ENCODE peak calls at places on chromosomes 11 and 22, in four cellular contexts. One of them, this sample, is unnamed.

GRCh38 chr11:18065572-18065971 is 19.5 kb upstream of the TPH1 start:
- DNase-seq in H1: no peak
- DNase-seq in H9: no peak
- DNase-seq in mesendoderm: no peak
- DNase-seq in this sample: no peak

GRCh38 chr11:128339721-128340271 is 247.6 kb downstream of the ETS1 start:
- DNase-seq in H9: no peak
- DNase-seq in mesendoderm: no peak
- DNase-seq in H1: no peak
- DNase-seq in this sample: no peak

GRCh38 chr22:48882636-48883200 is 945.0 kb downstream of the BRD1 start:
- DNase-seq in H1: no peak
- DNase-seq in H9: no peak
- DNase-seq in mesendoderm: no peak
- DNase-seq in this sample: no peak

GRCh38 chr11:58958500-58958899 is 19.2 kb downstream of the GLYATL1 start:
- DNase-seq in mesendoderm: peak
- DNase-seq in H9: peak
- DNase-seq in H1: peak
- DNase-seq in this sample: no peak

GRCh38 chr11:41437006-41437405 is 22.4 kb downstream of the LRRC4C start:
- DNase-seq in H1: no peak
- DNase-seq in mesendoderm: no peak
- DNase-seq in H9: no peak
- DNase-seq in this sample: no peak

GRCh38 chr11:125637840-125638239 is 12.9 kb downstream of the CHEK1 start:
- DNase-seq in H1: no peak
- DNase-seq in mesendoderm: no peak
- DNase-seq in H9: no peak
- DNase-seq in this sample: no peak

GRCh38 chr22:39959640-39960447 is at the start of gene TMA7B:
- DNase-seq in H1: no peak
- DNase-seq in H9: peak
- DNase-seq in mesendoderm: peak
- DNase-seq in this sample: no peak

GRCh38 chr11:60348116-60348515 is 21.1 kb downstream of the MS4A6E start:
- DNase-seq in mesendoderm: peak
- DNase-seq in H9: no peak
- DNase-seq in H1: no peak
- DNase-seq in this sample: no peak

GRCh38 chr11:129732926-129733325 is 82.7 kb upstream of the TMEM45B start:
- DNase-seq in mesendoderm: no peak
- DNase-seq in H9: no peak
- DNase-seq in H1: no peak
- DNase-seq in this sample: no peak

GRCh38 chr11:40508307-40508706 is 951.1 kb downstream of the LRRC4C start:
- DNase-seq in H1: no peak
- DNase-seq in H9: no peak
- DNase-seq in mesendoderm: no peak
- DNase-seq in this sample: no peak

GRCh38 chr11:97460091-97460490 is 1070.3 kb downstream of the JRKL start:
- DNase-seq in H1: no peak
- DNase-seq in H9: no peak
- DNase-seq in mesendoderm: no peak
- DNase-seq in this sample: no peak

GRCh38 chr11:111601636-111601978 is 642 bp upstream of the SIK2 start:
- DNase-seq in H1: no peak
- DNase-seq in mesendoderm: no peak
- DNase-seq in H9: no peak
- DNase-seq in this sample: peak
- H3K23ac ChIP-seq in H1: no peak
- H3K23ac ChIP-seq in mesendoderm: no peak
- H3K23ac ChIP-seq in H9: no peak
- H3K23ac ChIP-seq in this sample: no peak

GRCh38 chr11:71136095-71136845 is 116.1 kb downstream of the SHANK2 start:
- DNase-seq in H9: no peak
- DNase-seq in mesendoderm: no peak
- DNase-seq in H1: no peak
- DNase-seq in this sample: no peak

GRCh38 chr11:71137376-71137775 is 115.0 kb downstream of the SHANK2 start:
- DNase-seq in H9: no peak
- DNase-seq in H1: no peak
- DNase-seq in mesendoderm: no peak
- DNase-seq in this sample: no peak

GRCh38 chr11:71133946-71134345 is 118.4 kb downstream of the SHANK2 start:
- DNase-seq in H1: no peak
- DNase-seq in mesendoderm: no peak
- DNase-seq in H9: no peak
- DNase-seq in this sample: no peak

GRCh38 chr11:71131861-71132260 is 120.5 kb downstream of the SHANK2 start:
- DNase-seq in H9: peak
- DNase-seq in mesendoderm: peak
- DNase-seq in H1: no peak
- DNase-seq in this sample: peak

GRCh38 chr11:71135112-71135511 is 117.3 kb downstream of the SHANK2 start:
- DNase-seq in H1: no peak
- DNase-seq in H9: no peak
- DNase-seq in mesendoderm: no peak
- DNase-seq in this sample: no peak
- H3K23ac ChIP-seq in H1: no peak
- H3K23ac ChIP-seq in H9: no peak
- H3K23ac ChIP-seq in mesendoderm: no peak
- H3K23ac ChIP-seq in this sample: no peak

GRCh38 chr22:27327981-27328721 is 473.4 kb downstream of the MN1 start:
- DNase-seq in mesendoderm: no peak
- DNase-seq in H1: no peak
- DNase-seq in H9: peak
- DNase-seq in this sample: no peak
- H3K23ac ChIP-seq in mesendoderm: no peak
- H3K23ac ChIP-seq in H1: no peak
- H3K23ac ChIP-seq in H9: no peak
- H3K23ac ChIP-seq in this sample: no peak

DNA sequence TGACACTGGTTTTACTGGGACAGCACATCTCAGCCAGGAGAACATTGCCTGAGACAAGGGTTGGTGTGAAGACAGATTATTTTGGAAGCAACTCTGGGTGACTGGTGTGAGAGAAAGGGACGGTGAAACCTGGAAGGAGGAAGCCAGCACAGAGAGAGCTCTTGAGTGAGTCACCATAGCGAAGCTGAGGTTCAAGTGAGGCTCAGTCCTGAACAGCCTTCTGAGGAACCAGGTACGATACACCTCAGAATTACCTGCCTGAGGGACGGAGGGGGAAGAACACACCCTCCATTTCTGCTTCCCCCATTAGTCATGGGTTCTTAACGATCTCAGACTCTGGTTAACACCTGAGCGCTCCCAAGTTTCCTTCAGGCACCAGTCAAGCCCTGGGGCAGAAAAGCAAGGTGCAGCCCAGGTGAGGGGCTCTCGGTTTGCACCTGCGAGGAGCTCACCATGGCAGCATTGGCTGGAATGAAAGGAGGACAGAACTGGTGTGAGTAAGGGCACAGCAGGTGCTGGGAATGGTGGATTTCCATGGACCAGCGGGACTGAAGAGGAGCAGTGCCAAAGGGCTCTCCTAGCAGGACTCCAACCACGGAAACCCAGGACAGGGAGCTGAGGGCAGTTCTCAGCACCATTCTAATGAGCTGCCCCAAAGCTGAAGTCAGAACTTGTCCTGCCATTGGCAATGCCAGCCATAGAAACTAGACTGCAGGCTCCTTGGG is 459.3 kb downstream of the OPCML start:
- DNase-seq in H9: no peak
- DNase-seq in mesendoderm: no peak
- DNase-seq in H1: no peak
- DNase-seq in this sample: no peak
- H3K23ac ChIP-seq in H9: no peak
- H3K23ac ChIP-seq in mesendoderm: no peak
- H3K23ac ChIP-seq in H1: no peak
- H3K23ac ChIP-seq in this sample: no peak

GRCh38 chr22:43862074-43862881 is at the start of gene SULT4A1:
- DNase-seq in H9: peak
- DNase-seq in H1: no peak
- DNase-seq in mesendoderm: peak
- DNase-seq in this sample: peak
- H3K23ac ChIP-seq in H9: no peak
- H3K23ac ChIP-seq in H1: no peak
- H3K23ac ChIP-seq in mesendoderm: no peak
- H3K23ac ChIP-seq in this sample: peak

GRCh38 chr22:22823126-22823804 is 64.4 kb upstream of the IGLL5 start:
- DNase-seq in mesendoderm: no peak
- DNase-seq in H1: no peak
- DNase-seq in H9: no peak
- DNase-seq in this sample: no peak
- H3K23ac ChIP-seq in mesendoderm: no peak
- H3K23ac ChIP-seq in H1: no peak
- H3K23ac ChIP-seq in H9: no peak
- H3K23ac ChIP-seq in this sample: no peak

GRCh38 chr11:65311197-65311631 is 3.5 kb upstream of the CDC42EP2 start:
- DNase-seq in mesendoderm: peak
- DNase-seq in H1: no peak
- DNase-seq in H9: no peak
- DNase-seq in this sample: no peak
- H3K23ac ChIP-seq in mesendoderm: no peak
- H3K23ac ChIP-seq in H1: no peak
- H3K23ac ChIP-seq in H9: no peak
- H3K23ac ChIP-seq in this sample: no peak

DNA sequence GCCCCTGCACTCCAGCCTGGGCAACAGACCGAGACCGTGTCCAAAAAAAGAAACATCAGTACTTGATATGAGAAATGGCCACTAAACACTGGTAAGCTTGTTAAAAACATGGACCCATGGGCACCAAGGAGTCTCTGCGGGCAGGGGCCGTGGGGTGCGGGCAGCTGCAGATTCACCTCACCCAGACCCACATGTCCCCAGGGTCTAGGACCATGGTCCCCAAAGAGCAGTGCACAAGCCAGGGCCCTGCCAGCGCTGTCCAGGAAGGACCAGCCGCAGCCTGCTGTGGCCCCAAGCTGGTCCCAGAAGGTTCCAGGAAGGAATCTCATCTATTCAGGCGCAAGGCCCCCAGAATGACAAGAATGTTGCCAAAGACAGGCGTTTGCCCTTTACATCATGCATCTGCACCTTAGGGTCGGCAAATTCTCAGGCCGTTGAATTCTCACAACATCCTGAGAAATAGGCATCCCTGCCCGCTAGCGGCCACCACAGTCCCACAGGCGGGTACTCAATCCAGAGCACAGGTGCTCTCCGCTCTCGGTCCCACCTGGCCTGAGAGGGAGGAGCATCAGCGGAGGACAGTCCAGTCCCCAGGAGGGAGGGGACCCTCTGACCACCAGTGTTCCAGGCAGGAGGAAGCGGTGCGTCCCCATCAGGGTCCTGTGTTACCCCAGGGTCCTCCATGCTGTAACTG is 9.5 kb downstream of the YPEL1 start:
- DNase-seq in H1: no peak
- DNase-seq in H9: no peak
- DNase-seq in mesendoderm: peak
- DNase-seq in this sample: no peak
- H3K23ac ChIP-seq in H1: no peak
- H3K23ac ChIP-seq in H9: no peak
- H3K23ac ChIP-seq in mesendoderm: no peak
- H3K23ac ChIP-seq in this sample: peak